ENCODE peak calls at places on chromosomes 4 and X, in ten cellular contexts. One of them, this sample, is unnamed.

GRCh38 chr4:72112514-72113156 is 80.8 kb downstream of the NPFFR2 start:
- DNase-seq in IMR-90: peak
- DNase-seq in A549: peak
- DNase-seq in stomach: no peak
- DNase-seq in breast epithelium: no peak
- DNase-seq in K562: peak
- DNase-seq in NB4: peak
- DNase-seq in sigmoid colon: no peak
- DNase-seq in tibial nerve: no peak
- DNase-seq in HCT116: peak
- DNase-seq in this sample: no peak

GRCh38 chr4:101271516-101271915 is 75.8 kb downstream of the PPP3CA start:
- DNase-seq in IMR-90: peak
- DNase-seq in A549: peak
- DNase-seq in stomach: no peak
- DNase-seq in breast epithelium: no peak
- DNase-seq in K562: no peak
- DNase-seq in NB4: no peak
- DNase-seq in sigmoid colon: no peak
- DNase-seq in tibial nerve: no peak
- DNase-seq in HCT116: no peak
- DNase-seq in this sample: no peak

GRCh38 chr4:52956691-52957090 is 94.6 kb downstream of the RASL11B start:
- DNase-seq in IMR-90: peak
- DNase-seq in A549: no peak
- DNase-seq in stomach: no peak
- DNase-seq in breast epithelium: no peak
- DNase-seq in K562: no peak
- DNase-seq in NB4: no peak
- DNase-seq in sigmoid colon: no peak
- DNase-seq in tibial nerve: no peak
- DNase-seq in HCT116: no peak
- DNase-seq in this sample: no peak

GRCh38 chr4:76733380-76733779 is 164.6 kb downstream of the SOWAHB start:
- DNase-seq in IMR-90: no peak
- DNase-seq in A549: peak
- DNase-seq in stomach: peak
- DNase-seq in breast epithelium: peak
- DNase-seq in K562: no peak
- DNase-seq in NB4: no peak
- DNase-seq in sigmoid colon: no peak
- DNase-seq in tibial nerve: no peak
- DNase-seq in HCT116: no peak
- DNase-seq in this sample: no peak

GRCh38 chr4:1204828-1205591 is 32.6 kb upstream of the SPON2 start:
- DNase-seq in IMR-90: no peak
- DNase-seq in A549: no peak
- DNase-seq in stomach: peak
- DNase-seq in breast epithelium: peak
- DNase-seq in K562: no peak
- DNase-seq in NB4: no peak
- DNase-seq in sigmoid colon: peak
- DNase-seq in tibial nerve: peak
- DNase-seq in HCT116: no peak
- DNase-seq in this sample: no peak

GRCh38 chrX:19893722-19894121 is 6.3 kb upstream of the SH3KBP1 start:
- DNase-seq in IMR-90: peak
- DNase-seq in A549: peak
- DNase-seq in stomach: no peak
- DNase-seq in breast epithelium: no peak
- DNase-seq in K562: no peak
- DNase-seq in NB4: no peak
- DNase-seq in sigmoid colon: no peak
- DNase-seq in tibial nerve: no peak
- DNase-seq in HCT116: no peak
- DNase-seq in this sample: no peak

GRCh38 chr4:113371061-113371460 is 321.6 kb downstream of the ANK2 start:
- DNase-seq in IMR-90: no peak
- DNase-seq in A549: no peak
- DNase-seq in stomach: no peak
- DNase-seq in breast epithelium: no peak
- DNase-seq in K562: no peak
- DNase-seq in NB4: no peak
- DNase-seq in sigmoid colon: no peak
- DNase-seq in tibial nerve: no peak
- DNase-seq in HCT116: no peak
- DNase-seq in this sample: no peak

GRCh38 chrX:112731793-112732192 is 52.1 kb upstream of the LHFPL1 start:
- DNase-seq in IMR-90: peak
- DNase-seq in A549: no peak
- DNase-seq in stomach: no peak
- DNase-seq in breast epithelium: no peak
- DNase-seq in K562: no peak
- DNase-seq in NB4: peak
- DNase-seq in sigmoid colon: no peak
- DNase-seq in tibial nerve: no peak
- DNase-seq in HCT116: no peak
- DNase-seq in this sample: no peak

DNA sequence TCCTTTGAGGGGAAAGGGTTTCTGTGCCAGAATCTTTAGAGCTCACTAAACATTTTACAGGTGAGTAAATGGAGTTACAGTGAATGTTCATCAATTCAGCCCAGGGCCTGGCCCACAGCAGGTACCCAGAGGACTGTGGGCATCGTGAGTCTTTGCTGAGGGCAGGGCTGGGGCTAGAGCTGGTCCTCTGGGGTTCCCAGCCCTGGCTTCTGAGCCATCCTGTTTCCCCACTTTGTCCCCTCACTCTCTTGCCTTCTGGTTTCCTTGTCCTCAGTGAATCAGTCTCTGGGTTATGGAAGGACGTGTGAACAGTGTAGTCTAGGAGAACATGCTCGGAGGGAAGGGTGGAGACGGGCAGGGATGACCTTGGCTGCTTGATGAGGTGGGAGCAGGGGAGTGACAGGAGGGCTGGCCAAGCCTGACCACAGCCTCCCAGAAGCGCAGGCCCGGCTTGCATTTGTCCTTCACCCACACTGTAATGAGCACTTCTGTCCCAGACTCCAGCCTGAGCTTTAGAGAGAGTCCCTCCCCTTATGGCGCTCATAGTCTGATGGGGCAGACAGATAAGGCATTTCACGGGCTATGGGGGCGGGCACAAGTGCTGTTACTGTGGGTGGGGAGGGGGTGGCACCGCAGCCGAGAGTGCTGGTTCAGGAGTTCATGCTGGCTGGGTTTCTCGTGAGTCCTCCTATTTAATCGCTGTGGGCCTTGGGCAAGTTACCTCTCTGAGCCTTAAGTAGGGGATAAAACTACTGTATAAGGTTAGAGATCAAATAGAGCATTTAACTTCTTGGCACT is 17.3 kb downstream of the TBC1D14 start:
- DNase-seq in IMR-90: peak
- DNase-seq in A549: no peak
- DNase-seq in stomach: peak
- DNase-seq in breast epithelium: no peak
- DNase-seq in K562: peak
- DNase-seq in NB4: peak
- DNase-seq in sigmoid colon: no peak
- DNase-seq in tibial nerve: no peak
- DNase-seq in HCT116: no peak
- DNase-seq in this sample: no peak
- TF ChIP-seq POLR2A in IMR-90: no peak
- TF ChIP-seq POLR2A in A549: no peak
- TF ChIP-seq POLR2A in stomach: no peak
- TF ChIP-seq POLR2A in breast epithelium: no peak
- TF ChIP-seq POLR2A in K562: no peak
- TF ChIP-seq POLR2A in NB4: no peak
- TF ChIP-seq POLR2A in sigmoid colon: no peak
- TF ChIP-seq POLR2A in tibial nerve: no peak
- TF ChIP-seq POLR2A in HCT116: no peak
- TF ChIP-seq POLR2A in this sample: no peak

DNA sequence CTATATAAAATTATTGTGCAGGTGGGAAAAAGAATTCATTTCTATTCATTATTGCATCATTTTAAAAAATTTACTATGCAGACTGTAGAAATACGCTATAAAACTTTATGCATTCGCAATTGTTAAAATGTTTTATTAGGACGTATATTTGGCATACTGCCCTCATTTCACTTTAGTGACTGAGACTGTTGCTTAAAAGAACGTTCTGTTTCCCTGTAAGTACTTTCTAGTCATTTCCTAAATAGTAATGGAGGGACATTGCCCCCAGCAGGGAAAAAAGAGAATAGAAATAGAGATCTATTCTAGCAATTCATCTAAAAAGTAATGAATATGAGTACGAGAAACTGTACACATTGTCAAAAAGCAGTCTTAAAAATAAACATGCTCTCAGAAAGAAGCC is 1295.8 kb upstream of the TENM3 start:
- DNase-seq in IMR-90: peak
- DNase-seq in A549: no peak
- DNase-seq in stomach: no peak
- DNase-seq in breast epithelium: no peak
- DNase-seq in K562: no peak
- DNase-seq in NB4: peak
- DNase-seq in sigmoid colon: no peak
- DNase-seq in tibial nerve: no peak
- DNase-seq in HCT116: peak
- DNase-seq in this sample: no peak
- TF ChIP-seq CTCF in IMR-90: peak
- TF ChIP-seq CTCF in A549: no peak
- TF ChIP-seq CTCF in stomach: no peak
- TF ChIP-seq CTCF in breast epithelium: no peak
- TF ChIP-seq CTCF in K562: no peak
- TF ChIP-seq CTCF in NB4: no peak
- TF ChIP-seq CTCF in sigmoid colon: no peak
- TF ChIP-seq CTCF in tibial nerve: no peak
- TF ChIP-seq CTCF in HCT116: peak
- TF ChIP-seq CTCF in this sample: no peak

GRCh38 chr4:151052785-151053184 is 37.7 kb upstream of the LRBA start:
- DNase-seq in IMR-90: no peak
- DNase-seq in A549: no peak
- DNase-seq in stomach: no peak
- DNase-seq in breast epithelium: no peak
- DNase-seq in K562: no peak
- DNase-seq in NB4: no peak
- DNase-seq in sigmoid colon: no peak
- DNase-seq in tibial nerve: no peak
- DNase-seq in HCT116: no peak
- DNase-seq in this sample: no peak

DNA sequence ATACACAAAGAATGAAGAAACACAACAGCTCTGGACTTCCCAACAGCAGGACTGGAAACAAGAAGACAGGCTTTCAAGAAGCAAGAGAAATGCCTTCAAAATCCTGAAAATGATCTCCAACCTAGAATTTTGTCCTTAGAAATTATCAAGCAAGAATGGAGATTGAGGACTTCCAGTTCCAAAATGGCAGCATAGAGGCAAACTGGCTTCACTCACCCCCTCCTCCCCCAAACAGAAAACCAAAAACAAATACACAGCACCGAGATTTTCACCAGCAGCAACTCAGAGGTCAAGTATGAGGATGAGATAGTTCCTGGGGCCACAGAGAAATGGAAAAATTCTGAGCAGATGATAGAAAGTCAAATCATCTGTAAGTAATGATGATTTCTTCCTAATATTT is 40.5 kb upstream of the LRBA start:
- DNase-seq in IMR-90: no peak
- DNase-seq in A549: no peak
- DNase-seq in stomach: no peak
- DNase-seq in breast epithelium: no peak
- DNase-seq in K562: no peak
- DNase-seq in NB4: no peak
- DNase-seq in sigmoid colon: no peak
- DNase-seq in tibial nerve: no peak
- DNase-seq in HCT116: no peak
- DNase-seq in this sample: no peak
- TF ChIP-seq POLR2A in IMR-90: no peak
- TF ChIP-seq POLR2A in A549: no peak
- TF ChIP-seq POLR2A in stomach: no peak
- TF ChIP-seq POLR2A in breast epithelium: no peak
- TF ChIP-seq POLR2A in K562: no peak
- TF ChIP-seq POLR2A in NB4: no peak
- TF ChIP-seq POLR2A in sigmoid colon: no peak
- TF ChIP-seq POLR2A in tibial nerve: no peak
- TF ChIP-seq POLR2A in HCT116: no peak
- TF ChIP-seq POLR2A in this sample: no peak

GRCh38 chr4:87117051-87117729 is 103.2 kb downstream of the KLHL8 start:
- DNase-seq in IMR-90: no peak
- DNase-seq in A549: no peak
- DNase-seq in stomach: no peak
- DNase-seq in breast epithelium: no peak
- DNase-seq in K562: no peak
- DNase-seq in NB4: no peak
- DNase-seq in sigmoid colon: no peak
- DNase-seq in tibial nerve: no peak
- DNase-seq in HCT116: no peak
- DNase-seq in this sample: no peak

GRCh38 chr4:87112063-87112462 is 108.4 kb downstream of the KLHL8 start:
- DNase-seq in IMR-90: peak
- DNase-seq in A549: no peak
- DNase-seq in stomach: no peak
- DNase-seq in breast epithelium: no peak
- DNase-seq in K562: no peak
- DNase-seq in NB4: no peak
- DNase-seq in sigmoid colon: no peak
- DNase-seq in tibial nerve: no peak
- DNase-seq in HCT116: no peak
- DNase-seq in this sample: no peak

GRCh38 chr4:87116230-87116629 is 104.2 kb downstream of the KLHL8 start:
- DNase-seq in IMR-90: no peak
- DNase-seq in A549: no peak
- DNase-seq in stomach: no peak
- DNase-seq in breast epithelium: no peak
- DNase-seq in K562: no peak
- DNase-seq in NB4: no peak
- DNase-seq in sigmoid colon: no peak
- DNase-seq in tibial nerve: no peak
- DNase-seq in HCT116: no peak
- DNase-seq in this sample: no peak

GRCh38 chr4:87117730-87118075 is 102.7 kb downstream of the KLHL8 start:
- DNase-seq in IMR-90: no peak
- DNase-seq in A549: no peak
- DNase-seq in stomach: no peak
- DNase-seq in breast epithelium: no peak
- DNase-seq in K562: no peak
- DNase-seq in NB4: no peak
- DNase-seq in sigmoid colon: no peak
- DNase-seq in tibial nerve: no peak
- DNase-seq in HCT116: no peak
- DNase-seq in this sample: no peak

DNA sequence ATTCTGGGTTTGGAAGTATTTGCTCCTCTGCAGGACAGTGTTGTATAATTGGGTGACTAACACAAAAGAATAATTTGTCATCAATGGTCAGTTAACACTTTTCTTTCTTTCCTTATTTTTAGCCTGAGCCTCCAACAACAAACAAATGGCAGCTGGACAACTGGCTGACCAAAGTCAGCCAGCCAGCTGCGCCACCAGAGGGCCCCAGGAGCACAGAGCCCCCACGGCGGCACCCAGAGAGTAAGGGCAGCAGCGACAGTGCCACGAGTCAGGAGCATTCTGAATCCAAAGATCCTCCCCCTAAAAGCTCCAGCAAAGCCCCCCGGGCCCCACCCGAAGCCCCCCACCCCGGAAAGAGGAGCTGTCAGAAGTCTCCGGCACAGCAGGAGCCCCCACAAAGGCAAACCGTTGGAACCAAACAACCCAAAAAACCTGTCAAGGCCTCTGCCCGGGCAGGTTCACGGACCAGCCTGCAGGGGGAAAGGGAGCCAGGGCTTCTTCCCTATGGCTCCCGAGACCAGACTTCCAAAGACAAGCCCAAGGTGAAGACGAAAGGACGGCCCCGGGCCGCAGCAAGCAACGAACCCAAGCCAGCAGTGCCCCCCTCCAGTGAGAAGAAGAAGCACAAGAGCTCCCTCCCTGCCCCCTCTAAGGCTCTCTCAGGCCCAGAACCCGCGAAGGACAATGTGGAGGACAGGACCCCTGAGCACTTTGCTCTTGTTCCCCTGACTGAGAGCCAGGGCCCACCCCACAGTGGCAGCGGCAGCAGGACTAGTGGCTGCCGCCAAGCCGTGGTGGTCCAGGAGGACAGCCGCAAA is 106.0 kb downstream of the KLHL8 start:
- DNase-seq in IMR-90: no peak
- DNase-seq in A549: no peak
- DNase-seq in stomach: no peak
- DNase-seq in breast epithelium: no peak
- DNase-seq in K562: no peak
- DNase-seq in NB4: no peak
- DNase-seq in sigmoid colon: no peak
- DNase-seq in tibial nerve: no peak
- DNase-seq in HCT116: no peak
- DNase-seq in this sample: no peak
- TF ChIP-seq CTCF in IMR-90: peak
- TF ChIP-seq CTCF in A549: peak
- TF ChIP-seq CTCF in stomach: no peak
- TF ChIP-seq CTCF in breast epithelium: no peak
- TF ChIP-seq CTCF in K562: peak
- TF ChIP-seq CTCF in NB4: no peak
- TF ChIP-seq CTCF in sigmoid colon: no peak
- TF ChIP-seq CTCF in tibial nerve: no peak
- TF ChIP-seq CTCF in HCT116: peak
- TF ChIP-seq CTCF in this sample: no peak

This sample was measured in vagina.